ENCODE peak calls at places on chromosomes 3 and 15, in eight cellular contexts. One of them, this sample, is unnamed.

GRCh38 chr3:142211034-142211433 is 14.4 kb downstream of the GK5 start:
- DNase-seq in CD8-positive, alpha-beta memory T cell: no peak
- DNase-seq in K562: no peak
- DNase-seq in iPS DF 6.9: no peak
- DNase-seq in cardiac muscle cell: peak
- DNase-seq in dorsolateral prefrontal cortex: no peak
- DNase-seq in heart right ventricle: no peak
- DNase-seq in brain microvascular endothelial cell: no peak
- DNase-seq in this sample: peak

GRCh38 chr3:55888282-55888855 is 401.3 kb upstream of the WNT5A start:
- DNase-seq in brain microvascular endothelial cell: no peak
- DNase-seq in dorsolateral prefrontal cortex: no peak
- DNase-seq in heart right ventricle: no peak
- DNase-seq in iPS DF 6.9: no peak
- DNase-seq in K562: no peak
- DNase-seq in CD8-positive, alpha-beta memory T cell: no peak
- DNase-seq in cardiac muscle cell: no peak
- DNase-seq in this sample: no peak

GRCh38 chr3:72892870-72893269 is 5.0 kb downstream of the GXYLT2 start:
- DNase-seq in dorsolateral prefrontal cortex: no peak
- DNase-seq in K562: peak
- DNase-seq in heart right ventricle: no peak
- DNase-seq in CD8-positive, alpha-beta memory T cell: no peak
- DNase-seq in brain microvascular endothelial cell: no peak
- DNase-seq in iPS DF 6.9: peak
- DNase-seq in cardiac muscle cell: peak
- DNase-seq in this sample: no peak

GRCh38 chr3:130470132-130470531 is 46.8 kb upstream of the COL6A6 start:
- DNase-seq in brain microvascular endothelial cell: no peak
- DNase-seq in dorsolateral prefrontal cortex: no peak
- DNase-seq in CD8-positive, alpha-beta memory T cell: no peak
- DNase-seq in K562: no peak
- DNase-seq in iPS DF 6.9: no peak
- DNase-seq in heart right ventricle: no peak
- DNase-seq in cardiac muscle cell: peak
- DNase-seq in this sample: no peak

GRCh38 chr3:32399030-32399620 is 7.5 kb downstream of the CMTM7 start:
- DNase-seq in K562: peak
- DNase-seq in iPS DF 6.9: no peak
- DNase-seq in cardiac muscle cell: peak
- DNase-seq in heart right ventricle: no peak
- DNase-seq in brain microvascular endothelial cell: no peak
- DNase-seq in dorsolateral prefrontal cortex: no peak
- DNase-seq in CD8-positive, alpha-beta memory T cell: peak
- DNase-seq in this sample: peak

GRCh38 chr3:24704496-24704895 is 209.8 kb upstream of the THRB start:
- DNase-seq in brain microvascular endothelial cell: no peak
- DNase-seq in cardiac muscle cell: peak
- DNase-seq in iPS DF 6.9: no peak
- DNase-seq in CD8-positive, alpha-beta memory T cell: no peak
- DNase-seq in K562: no peak
- DNase-seq in dorsolateral prefrontal cortex: no peak
- DNase-seq in heart right ventricle: no peak
- DNase-seq in this sample: no peak

GRCh38 chr15:67882487-67883227 is 42.8 kb upstream of the RNU6-1 start:
- DNase-seq in dorsolateral prefrontal cortex: no peak
- DNase-seq in K562: peak
- DNase-seq in iPS DF 6.9: no peak
- DNase-seq in brain microvascular endothelial cell: no peak
- DNase-seq in cardiac muscle cell: peak
- DNase-seq in heart right ventricle: no peak
- DNase-seq in CD8-positive, alpha-beta memory T cell: peak
- DNase-seq in this sample: no peak

GRCh38 chr3:108008931-108009635 is 81.7 kb downstream of the CD47 start:
- DNase-seq in heart right ventricle: no peak
- DNase-seq in dorsolateral prefrontal cortex: no peak
- DNase-seq in brain microvascular endothelial cell: peak
- DNase-seq in K562: no peak
- DNase-seq in iPS DF 6.9: no peak
- DNase-seq in cardiac muscle cell: peak
- DNase-seq in CD8-positive, alpha-beta memory T cell: no peak
- DNase-seq in this sample: no peak

GRCh38 chr3:66075281-66075680 is 36.6 kb upstream of the MAGI1 start:
- DNase-seq in K562: no peak
- DNase-seq in CD8-positive, alpha-beta memory T cell: no peak
- DNase-seq in iPS DF 6.9: no peak
- DNase-seq in heart right ventricle: no peak
- DNase-seq in cardiac muscle cell: peak
- DNase-seq in dorsolateral prefrontal cortex: no peak
- DNase-seq in brain microvascular endothelial cell: peak
- DNase-seq in this sample: no peak

GRCh38 chr3:126156468-126156867 is 23.9 kb downstream of the ALDH1L1 start:
- DNase-seq in cardiac muscle cell: no peak
- DNase-seq in iPS DF 6.9: no peak
- DNase-seq in heart right ventricle: no peak
- DNase-seq in brain microvascular endothelial cell: no peak
- DNase-seq in K562: peak
- DNase-seq in dorsolateral prefrontal cortex: no peak
- DNase-seq in CD8-positive, alpha-beta memory T cell: no peak
- DNase-seq in this sample: no peak

GRCh38 chr3:39126532-39127071 is 19.1 kb downstream of the TTC21A start:
- DNase-seq in K562: peak
- DNase-seq in dorsolateral prefrontal cortex: no peak
- DNase-seq in iPS DF 6.9: no peak
- DNase-seq in cardiac muscle cell: peak
- DNase-seq in brain microvascular endothelial cell: peak
- DNase-seq in CD8-positive, alpha-beta memory T cell: no peak
- DNase-seq in heart right ventricle: peak
- DNase-seq in this sample: peak

GRCh38 chr3:16249336-16249735 is 15.4 kb downstream of the DPH3 start:
- DNase-seq in K562: peak
- DNase-seq in CD8-positive, alpha-beta memory T cell: no peak
- DNase-seq in brain microvascular endothelial cell: peak
- DNase-seq in iPS DF 6.9: peak
- DNase-seq in heart right ventricle: no peak
- DNase-seq in dorsolateral prefrontal cortex: no peak
- DNase-seq in cardiac muscle cell: peak
- DNase-seq in this sample: peak

GRCh38 chr3:57007513-57008415 is 52.7 kb upstream of the SPATA12 start:
- DNase-seq in dorsolateral prefrontal cortex: peak
- DNase-seq in cardiac muscle cell: peak
- DNase-seq in heart right ventricle: peak
- DNase-seq in CD8-positive, alpha-beta memory T cell: no peak
- DNase-seq in K562: peak
- DNase-seq in iPS DF 6.9: no peak
- DNase-seq in brain microvascular endothelial cell: peak
- DNase-seq in this sample: no peak

GRCh38 chr15:75204340-75205063 is 2.8 kb downstream of the C15orf39 start:
- DNase-seq in brain microvascular endothelial cell: peak
- DNase-seq in dorsolateral prefrontal cortex: peak
- DNase-seq in iPS DF 6.9: peak
- DNase-seq in heart right ventricle: peak
- DNase-seq in cardiac muscle cell: peak
- DNase-seq in CD8-positive, alpha-beta memory T cell: peak
- DNase-seq in K562: peak
- DNase-seq in this sample: peak
- H3K27ac ChIP-seq in brain microvascular endothelial cell: peak
- H3K27ac ChIP-seq in dorsolateral prefrontal cortex: no peak
- H3K27ac ChIP-seq in iPS DF 6.9: no peak
- H3K27ac ChIP-seq in heart right ventricle: peak
- H3K27ac ChIP-seq in cardiac muscle cell: no peak
- H3K27ac ChIP-seq in CD8-positive, alpha-beta memory T cell: no peak
- H3K27ac ChIP-seq in K562: no peak
- H3K27ac ChIP-seq in this sample: peak

DNA sequence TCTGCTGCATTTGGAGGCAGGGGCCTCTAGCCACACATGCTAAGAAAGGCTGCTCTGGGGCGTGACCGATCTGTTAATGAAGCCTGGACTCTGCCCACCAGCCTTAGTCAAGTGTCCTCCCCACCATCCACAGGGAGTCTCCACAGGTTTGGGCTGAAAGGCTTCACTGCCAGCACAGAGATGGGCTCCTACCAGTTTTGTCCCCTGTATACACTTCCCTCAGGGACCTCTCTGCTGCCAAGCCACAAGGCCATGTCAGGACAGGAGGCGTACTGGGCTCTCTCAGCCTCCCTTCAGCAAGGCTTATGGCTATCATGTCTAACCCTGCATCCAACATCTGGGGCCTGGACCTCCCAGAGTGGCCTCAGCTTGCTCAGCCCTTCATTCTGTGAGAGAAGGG is 23.5 kb downstream of the KIF9 start:
- DNase-seq in CD8-positive, alpha-beta memory T cell: no peak
- DNase-seq in K562: no peak
- DNase-seq in heart right ventricle: no peak
- DNase-seq in cardiac muscle cell: no peak
- DNase-seq in iPS DF 6.9: no peak
- DNase-seq in dorsolateral prefrontal cortex: no peak
- DNase-seq in brain microvascular endothelial cell: no peak
- DNase-seq in this sample: no peak
- H3K4me3 ChIP-seq in CD8-positive, alpha-beta memory T cell: no peak
- H3K4me3 ChIP-seq in K562: no peak
- H3K4me3 ChIP-seq in heart right ventricle: no peak
- H3K4me3 ChIP-seq in cardiac muscle cell: no peak
- H3K4me3 ChIP-seq in iPS DF 6.9: no peak
- H3K4me3 ChIP-seq in dorsolateral prefrontal cortex: no peak
- H3K4me3 ChIP-seq in brain microvascular endothelial cell: no peak
- H3K4me3 ChIP-seq in this sample: no peak

GRCh38 chr3:13277130-13277783 is 142.9 kb downstream of the NUP210 start:
- DNase-seq in iPS DF 6.9: no peak
- DNase-seq in K562: no peak
- DNase-seq in heart right ventricle: no peak
- DNase-seq in CD8-positive, alpha-beta memory T cell: no peak
- DNase-seq in cardiac muscle cell: no peak
- DNase-seq in brain microvascular endothelial cell: no peak
- DNase-seq in dorsolateral prefrontal cortex: no peak
- DNase-seq in this sample: no peak
- H3K27ac ChIP-seq in iPS DF 6.9: no peak
- H3K27ac ChIP-seq in K562: no peak
- H3K27ac ChIP-seq in heart right ventricle: peak
- H3K27ac ChIP-seq in CD8-positive, alpha-beta memory T cell: no peak
- H3K27ac ChIP-seq in cardiac muscle cell: peak
- H3K27ac ChIP-seq in brain microvascular endothelial cell: no peak
- H3K27ac ChIP-seq in dorsolateral prefrontal cortex: peak
- H3K27ac ChIP-seq in this sample: no peak

DNA sequence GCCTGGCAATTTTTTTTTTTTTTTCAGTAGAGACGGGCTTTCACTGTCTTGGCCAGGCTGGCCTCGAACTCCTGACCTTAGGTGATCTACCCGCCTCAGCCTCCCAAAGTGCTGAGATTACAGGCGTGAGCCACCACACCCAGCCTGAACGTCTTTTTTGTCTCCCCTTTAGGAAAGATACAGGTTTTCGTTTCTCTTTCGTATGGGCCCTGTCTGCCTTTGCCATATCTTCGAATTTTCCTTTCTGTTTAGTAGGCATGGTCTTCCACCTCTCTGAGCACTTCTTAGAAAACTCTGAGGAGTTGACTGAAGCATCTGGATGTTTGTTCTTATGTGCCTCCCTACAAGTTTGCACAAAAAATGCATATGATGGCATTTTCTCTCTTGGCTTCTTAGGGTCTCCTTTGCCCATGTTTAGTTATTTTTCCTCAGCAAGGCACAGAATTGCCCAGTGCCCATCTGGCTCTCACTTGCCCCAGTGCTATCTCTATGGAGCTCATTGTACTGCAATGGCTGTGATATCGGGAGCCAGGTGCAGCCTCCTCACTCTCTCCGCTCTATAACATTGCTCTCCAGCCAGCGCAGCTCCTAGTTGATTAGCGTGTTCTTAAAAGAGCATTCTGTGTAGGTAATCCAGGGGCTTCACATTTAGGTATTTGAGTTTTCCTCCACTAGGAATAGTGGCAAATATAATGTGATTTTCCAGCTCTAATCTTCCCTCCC is 48.0 kb downstream of the ABHD2 start:
- DNase-seq in heart right ventricle: no peak
- DNase-seq in iPS DF 6.9: no peak
- DNase-seq in CD8-positive, alpha-beta memory T cell: no peak
- DNase-seq in K562: no peak
- DNase-seq in cardiac muscle cell: no peak
- DNase-seq in brain microvascular endothelial cell: no peak
- DNase-seq in dorsolateral prefrontal cortex: no peak
- DNase-seq in this sample: no peak
- H3K4me3 ChIP-seq in heart right ventricle: no peak
- H3K4me3 ChIP-seq in iPS DF 6.9: no peak
- H3K4me3 ChIP-seq in CD8-positive, alpha-beta memory T cell: no peak
- H3K4me3 ChIP-seq in K562: no peak
- H3K4me3 ChIP-seq in cardiac muscle cell: no peak
- H3K4me3 ChIP-seq in brain microvascular endothelial cell: no peak
- H3K4me3 ChIP-seq in dorsolateral prefrontal cortex: no peak
- H3K4me3 ChIP-seq in this sample: no peak

GRCh38 chr3:197302696-197303341 is 4.4 kb upstream of the DLG1 start:
- DNase-seq in heart right ventricle: no peak
- DNase-seq in K562: no peak
- DNase-seq in dorsolateral prefrontal cortex: no peak
- DNase-seq in iPS DF 6.9: no peak
- DNase-seq in brain microvascular endothelial cell: peak
- DNase-seq in cardiac muscle cell: peak
- DNase-seq in CD8-positive, alpha-beta memory T cell: no peak
- DNase-seq in this sample: no peak
- H3K27ac ChIP-seq in heart right ventricle: no peak
- H3K27ac ChIP-seq in K562: no peak
- H3K27ac ChIP-seq in dorsolateral prefrontal cortex: peak
- H3K27ac ChIP-seq in iPS DF 6.9: no peak
- H3K27ac ChIP-seq in brain microvascular endothelial cell: peak
- H3K27ac ChIP-seq in cardiac muscle cell: no peak
- H3K27ac ChIP-seq in CD8-positive, alpha-beta memory T cell: no peak
- H3K27ac ChIP-seq in this sample: no peak

GRCh38 chr3:4977889-4978258 is 1.4 kb upstream of the BHLHE40 start:
- DNase-seq in heart right ventricle: no peak
- DNase-seq in iPS DF 6.9: no peak
- DNase-seq in brain microvascular endothelial cell: no peak
- DNase-seq in dorsolateral prefrontal cortex: no peak
- DNase-seq in K562: no peak
- DNase-seq in cardiac muscle cell: no peak
- DNase-seq in CD8-positive, alpha-beta memory T cell: peak
- DNase-seq in this sample: peak
- H3K4me3 ChIP-seq in heart right ventricle: peak
- H3K4me3 ChIP-seq in iPS DF 6.9: peak
- H3K4me3 ChIP-seq in brain microvascular endothelial cell: peak
- H3K4me3 ChIP-seq in dorsolateral prefrontal cortex: peak
- H3K4me3 ChIP-seq in K562: peak
- H3K4me3 ChIP-seq in cardiac muscle cell: peak
- H3K4me3 ChIP-seq in CD8-positive, alpha-beta memory T cell: peak
- H3K4me3 ChIP-seq in this sample: peak